ENCODE peak calls at places on chromosomes 16 and 17, in four cellular contexts. One of them, this sample, is unnamed.

GRCh38 chr17:75695141-75695829 is 26.0 kb upstream of the ITGB4 start:
- DNase-seq in activated CD4-positive, alpha-beta T cell treated with anti-CD3 and anti-CD28 coated beads for 48 hours: no peak
- DNase-seq in HTR-8/SVneo: no peak
- DNase-seq in D341Med: no peak
- DNase-seq in this sample: no peak

GRCh38 chr17:73291260-73291801 is 20.5 kb downstream of the CDC42EP4 start:
- DNase-seq in activated CD4-positive, alpha-beta T cell treated with anti-CD3 and anti-CD28 coated beads for 48 hours: no peak
- DNase-seq in D341Med: no peak
- DNase-seq in HTR-8/SVneo: peak
- DNase-seq in this sample: no peak

GRCh38 chr16:14003119-14003570 is 68.0 kb upstream of the MRTFB start:
- DNase-seq in D341Med: no peak
- DNase-seq in activated CD4-positive, alpha-beta T cell treated with anti-CD3 and anti-CD28 coated beads for 48 hours: no peak
- DNase-seq in HTR-8/SVneo: peak
- DNase-seq in this sample: no peak

GRCh38 chr17:38333635-38334295 is 10.0 kb downstream of the GPR179 start:
- DNase-seq in activated CD4-positive, alpha-beta T cell treated with anti-CD3 and anti-CD28 coated beads for 48 hours: peak
- DNase-seq in D341Med: peak
- DNase-seq in HTR-8/SVneo: peak
- DNase-seq in this sample: no peak

GRCh38 chr17:78992542-78993212 is 13.0 kb upstream of the LGALS3BP start:
- DNase-seq in HTR-8/SVneo: no peak
- DNase-seq in D341Med: peak
- DNase-seq in activated CD4-positive, alpha-beta T cell treated with anti-CD3 and anti-CD28 coated beads for 48 hours: no peak
- DNase-seq in this sample: no peak

GRCh38 chr17:9987779-9988585 is 82.9 kb upstream of the RCVRN start:
- DNase-seq in activated CD4-positive, alpha-beta T cell treated with anti-CD3 and anti-CD28 coated beads for 48 hours: peak
- DNase-seq in HTR-8/SVneo: peak
- DNase-seq in D341Med: peak
- DNase-seq in this sample: no peak

GRCh38 chr17:41140360-41141132 is at the start of gene KRTAP4-6:
- DNase-seq in activated CD4-positive, alpha-beta T cell treated with anti-CD3 and anti-CD28 coated beads for 48 hours: no peak
- DNase-seq in D341Med: no peak
- DNase-seq in HTR-8/SVneo: peak
- DNase-seq in this sample: no peak

GRCh38 chr16:51900221-51900780 is 646.6 kb downstream of the TOX3 start:
- DNase-seq in D341Med: no peak
- DNase-seq in activated CD4-positive, alpha-beta T cell treated with anti-CD3 and anti-CD28 coated beads for 48 hours: no peak
- DNase-seq in HTR-8/SVneo: no peak
- DNase-seq in this sample: no peak

GRCh38 chr17:44198721-44199552 is 747 bp downstream of the ATXN7L3 start:
- DNase-seq in D341Med: peak
- DNase-seq in activated CD4-positive, alpha-beta T cell treated with anti-CD3 and anti-CD28 coated beads for 48 hours: peak
- DNase-seq in HTR-8/SVneo: peak
- DNase-seq in this sample: no peak

GRCh38 chr17:49703557-49704277 is 4.0 kb downstream of the SLC35B1 start:
- DNase-seq in HTR-8/SVneo: peak
- DNase-seq in D341Med: peak
- DNase-seq in activated CD4-positive, alpha-beta T cell treated with anti-CD3 and anti-CD28 coated beads for 48 hours: peak
- DNase-seq in this sample: no peak

GRCh38 chr17:48102700-48103378 is 1.6 kb upstream of the CBX1 start:
- DNase-seq in D341Med: no peak
- DNase-seq in HTR-8/SVneo: no peak
- DNase-seq in activated CD4-positive, alpha-beta T cell treated with anti-CD3 and anti-CD28 coated beads for 48 hours: peak
- DNase-seq in this sample: peak

GRCh38 chr17:49482144-49482817 is 12.8 kb upstream of the NGFR start:
- DNase-seq in D341Med: no peak
- DNase-seq in activated CD4-positive, alpha-beta T cell treated with anti-CD3 and anti-CD28 coated beads for 48 hours: no peak
- DNase-seq in HTR-8/SVneo: no peak
- DNase-seq in this sample: no peak

GRCh38 chr17:76076765-76077581 is 2.0 kb upstream of the ZACN start:
- DNase-seq in activated CD4-positive, alpha-beta T cell treated with anti-CD3 and anti-CD28 coated beads for 48 hours: peak
- DNase-seq in D341Med: peak
- DNase-seq in HTR-8/SVneo: no peak
- DNase-seq in this sample: no peak

GRCh38 chr17:78235885-78236284 is 4.5 kb downstream of the TMEM235 start:
- DNase-seq in activated CD4-positive, alpha-beta T cell treated with anti-CD3 and anti-CD28 coated beads for 48 hours: no peak
- DNase-seq in D341Med: no peak
- DNase-seq in HTR-8/SVneo: no peak
- DNase-seq in this sample: no peak

GRCh38 chr16:15775209-15775608 is 81.6 kb downstream of the MYH11 start:
- DNase-seq in activated CD4-positive, alpha-beta T cell treated with anti-CD3 and anti-CD28 coated beads for 48 hours: no peak
- DNase-seq in D341Med: no peak
- DNase-seq in HTR-8/SVneo: peak
- DNase-seq in this sample: no peak

GRCh38 chr17:49523196-49523595 is 28.1 kb downstream of the NGFR start:
- DNase-seq in activated CD4-positive, alpha-beta T cell treated with anti-CD3 and anti-CD28 coated beads for 48 hours: no peak
- DNase-seq in D341Med: no peak
- DNase-seq in HTR-8/SVneo: no peak
- DNase-seq in this sample: no peak

GRCh38 chr17:66309793-66310192 is 7.4 kb downstream of the PRKCA start:
- DNase-seq in HTR-8/SVneo: no peak
- DNase-seq in D341Med: no peak
- DNase-seq in activated CD4-positive, alpha-beta T cell treated with anti-CD3 and anti-CD28 coated beads for 48 hours: peak
- DNase-seq in this sample: no peak

GRCh38 chr17:67024736-67025135 is 19.6 kb upstream of the CACNG1 start:
- DNase-seq in D341Med: no peak
- DNase-seq in HTR-8/SVneo: no peak
- DNase-seq in activated CD4-positive, alpha-beta T cell treated with anti-CD3 and anti-CD28 coated beads for 48 hours: no peak
- DNase-seq in this sample: no peak

GRCh38 chr16:71645450-71645849 is 19.5 kb downstream of the MARVELD3 start:
- DNase-seq in HTR-8/SVneo: peak
- DNase-seq in activated CD4-positive, alpha-beta T cell treated with anti-CD3 and anti-CD28 coated beads for 48 hours: peak
- DNase-seq in D341Med: peak
- DNase-seq in this sample: no peak

GRCh38 chr17:37774508-37774907 is 29.6 kb upstream of the HNF1B start:
- DNase-seq in HTR-8/SVneo: no peak
- DNase-seq in D341Med: no peak
- DNase-seq in activated CD4-positive, alpha-beta T cell treated with anti-CD3 and anti-CD28 coated beads for 48 hours: peak
- DNase-seq in this sample: no peak

GRCh38 chr17:7575959-7576358 is 3.5 kb upstream of the CD68 start:
- DNase-seq in HTR-8/SVneo: no peak
- DNase-seq in D341Med: no peak
- DNase-seq in activated CD4-positive, alpha-beta T cell treated with anti-CD3 and anti-CD28 coated beads for 48 hours: no peak
- DNase-seq in this sample: no peak

GRCh38 chr17:39231587-39232551 is 6.1 kb upstream of the STAC2 start:
- DNase-seq in activated CD4-positive, alpha-beta T cell treated with anti-CD3 and anti-CD28 coated beads for 48 hours: peak
- DNase-seq in HTR-8/SVneo: peak
- DNase-seq in D341Med: peak
- DNase-seq in this sample: peak

GRCh38 chr16:58863042-58863441 is 128.9 kb upstream of the GOT2 start:
- DNase-seq in D341Med: no peak
- DNase-seq in activated CD4-positive, alpha-beta T cell treated with anti-CD3 and anti-CD28 coated beads for 48 hours: no peak
- DNase-seq in HTR-8/SVneo: no peak
- DNase-seq in this sample: no peak

GRCh38 chr16:35506018-35506897 is 2046.8 kb downstream of the TP53TG3F start:
- DNase-seq in D341Med: no peak
- DNase-seq in HTR-8/SVneo: no peak
- DNase-seq in activated CD4-positive, alpha-beta T cell treated with anti-CD3 and anti-CD28 coated beads for 48 hours: no peak
- DNase-seq in this sample: no peak

GRCh38 chr17:40290629-40291296 is 3.1 kb downstream of the CDC6 start:
- DNase-seq in D341Med: no peak
- DNase-seq in activated CD4-positive, alpha-beta T cell treated with anti-CD3 and anti-CD28 coated beads for 48 hours: peak
- DNase-seq in HTR-8/SVneo: no peak
- DNase-seq in this sample: no peak

This sample was measured in KG1.